ENCODE peak calls at places on chromosomes 16 and 17, in eight cellular contexts. G, B, N, T, L, R, X and O are unnamed samples.

GRCh38 chr16:16004314-16004749 is 54.9 kb downstream of the ABCC1 start:
- DNase-seq in X (peak), B (no peak), L (no peak), T (peak), N (peak), G (no peak), R (no peak), O (no peak)

GRCh38 chr16:71339481-71340171 is 18.9 kb upstream of the CALB2 start:
- DNase-seq in L (no peak), B (no peak), G (no peak), N (no peak), T (no peak), X (peak), R (no peak), O (peak)

GRCh38 chr16:27689711-27690110 is 139.8 kb downstream of the KATNIP start:
- DNase-seq in G (no peak), T (peak), N (no peak), B (no peak), R (no peak), X (peak), L (no peak), O (no peak)

GRCh38 chr16:84754353-84754856 is 54.6 kb downstream of the USP10 start:
- DNase-seq in L (peak), N (peak), B (peak), T (peak), G (no peak), X (peak), R (peak), O (peak)

GRCh38 chr16:10665166-10665565 is 29.6 kb downstream of the TEKT5 start:
- DNase-seq in G (no peak), L (no peak), T (no peak), R (no peak), N (no peak), B (no peak), X (no peak), O (no peak)

GRCh38 chr17:73520369-73520761 is 123.9 kb downstream of the SDK2 start:
- DNase-seq in L (no peak), R (no peak), B (no peak), G (no peak), T (no peak), N (no peak), X (no peak), O (no peak)

GRCh38 chr16:80718480-80719220 is 85.7 kb downstream of the CDYL2 start:
- DNase-seq in B (no peak), N (no peak), T (peak), X (peak), L (no peak), R (no peak), G (no peak), O (peak)

GRCh38 chr17:41784207-41784744 is 2.2 kb downstream of the JUP start:
- DNase-seq in X (peak), N (no peak), L (no peak), B (no peak), R (no peak), T (peak), G (no peak), O (peak)

GRCh38 chr17:49687878-49688491 is 10.1 kb upstream of the SPOP start:
- DNase-seq in L (no peak), B (peak), N (no peak), G (no peak), X (peak), R (no peak), T (peak), O (no peak)

GRCh38 chr17:16419074-16419928 is 3.9 kb downstream of the TRPV2 start:
- DNase-seq in R (no peak), T (peak), X (peak), N (peak), B (peak), G (no peak), L (peak), O (peak)

GRCh38 chr17:72399608-72400487 is 279.0 kb downstream of the SOX9 start:
- DNase-seq in T (no peak), L (no peak), B (no peak), X (no peak), N (no peak), G (no peak), R (no peak), O (no peak)

GRCh38 chr16:31451681-31452351 is 7.5 kb upstream of the ARMC5 start:
- DNase-seq in T (peak), N (peak), G (no peak), L (no peak), B (no peak), R (peak), X (peak), O (peak)

GRCh38 chr16:49528564-49529150 is 155.1 kb downstream of the C16orf78 start:
- DNase-seq in B (no peak), N (no peak), G (no peak), R (no peak), L (peak), X (no peak), T (no peak), O (no peak)

GRCh38 chr17:78374189-78374588 is 4.3 kb upstream of the PGS1 start:
- DNase-seq in G (no peak), B (no peak), T (no peak), X (peak), N (no peak), R (no peak), L (no peak), O (no peak)

GRCh38 chr16:88072571-88073001 is 121.4 kb downstream of the BANP start:
- DNase-seq in L (no peak), G (no peak), B (no peak), X (no peak), N (no peak), R (no peak), T (no peak), O (no peak)

GRCh38 chr17:40191237-40192208 is 14.3 kb downstream of the RAPGEFL1 start:
- DNase-seq in T (peak), G (peak), B (peak), X (peak), L (peak), N (peak), R (peak), O (peak)

GRCh38 chr17:37483311-37484039 is 6.2 kb upstream of the DUSP14 start:
- DNase-seq in B (no peak), L (no peak), N (peak), X (no peak), G (no peak), T (peak), R (no peak), O (no peak)

GRCh38 chr17:72004476-72005331 is 116.1 kb upstream of the SOX9 start:
- DNase-seq in T (no peak), N (no peak), G (no peak), R (no peak), B (no peak), X (no peak), L (no peak), O (no peak)

GRCh38 chr16:22191966-22192260 is 14.2 kb upstream of the EEF2K start:
- DNase-seq in T (peak), X (no peak), L (peak), R (no peak), B (peak), G (no peak), N (no peak), O (no peak)

GRCh38 chr17:39174907-39175694 is 9.1 kb upstream of the ARL5C start:
- DNase-seq in G (peak), B (peak), L (peak), T (peak), R (peak), X (peak), N (peak), O (no peak)

GRCh38 chr17:68255151-68255550 is 7.3 kb downstream of the AMZ2 start:
- DNase-seq in B (no peak), R (no peak), N (no peak), X (no peak), G (no peak), T (no peak), L (no peak), O (no peak)

GRCh38 chr17:73742915-73743314 is 98.7 kb upstream of the SDK2 start:
- DNase-seq in L (no peak), G (no peak), T (no peak), R (no peak), X (no peak), N (no peak), B (no peak), O (no peak)

GRCh38 chr17:29155235-29155965 is 24.8 kb downstream of the MYO18A start:
- DNase-seq in R (no peak), X (peak), T (peak), L (peak), N (peak), G (no peak), B (peak), O (peak)

GRCh38 chr17:51722994-51723393 is 435.5 kb downstream of the CA10 start:
- DNase-seq in X (peak), L (no peak), R (no peak), G (no peak), N (no peak), T (no peak), B (no peak), O (peak)